ENCODE peak calls at places on chromosomes 12 and 14, in eight cellular contexts. N, T, M, D, G, A, X and F are unnamed samples.
A peak's percentile ranks its signal among the peaks of the same experiment; 100 is the strongest.

GRCh38 chr14:105219043-105219612 is 29.2 kb upstream of the BTBD6 start:
- DNase-seq in N (no peak), T (no peak), M (no peak), D (no peak), G (no peak), A (no peak), X (no peak), F (no peak)

GRCh38 chr14:63853831-63854293 is 1.1 kb downstream of the SYNE2 start:
- DNase-seq in N (peak; percentile 70), T (peak; percentile 75), M (peak; percentile 79), D (peak; percentile 67), G (peak; percentile 47), A (peak; percentile 76), X (peak; percentile 70), F (peak; percentile 46)

GRCh38 chr14:54627718-54628345 is 60.9 kb downstream of the SAMD4A start:
- DNase-seq in N (peak; percentile 35), T (peak; percentile 69), M (peak; percentile 35), D (no peak), G (no peak), A (no peak), X (no peak), F (no peak)

GRCh38 chr14:45664668-45665356 is 411.8 kb upstream of the MIS18BP1 start:
- DNase-seq in N (no peak), T (no peak), M (no peak), D (no peak), G (no peak), A (no peak), X (no peak), F (peak; percentile 7)

GRCh38 chr12:103109861-103110260 is 152.4 kb downstream of the ASCL1 start:
- DNase-seq in N (no peak), T (no peak), M (no peak), D (no peak), G (no peak), A (no peak), X (no peak), F (no peak)

GRCh38 chr12:50351120-50352043 is 45.0 kb downstream of the FAM186A start:
- DNase-seq in N (peak; percentile 50), T (no peak), M (peak; percentile 20), D (no peak), G (no peak), A (no peak), X (no peak), F (no peak)

GRCh38 chr12:51972849-51973273 is 21.4 kb downstream of the ACVR1B start:
- DNase-seq in N (no peak), T (peak; percentile 73), M (peak; percentile 48), D (no peak), G (no peak), A (peak; percentile 87), X (peak; percentile 70), F (no peak)

GRCh38 chr14:88792572-88793258 is at the start of gene EML5:
- DNase-seq in N (peak; percentile 84), T (peak; percentile 85), M (peak; percentile 92), D (peak; percentile 84), G (peak; percentile 54), A (peak; percentile 96), X (peak; percentile 90), F (peak; percentile 90)

GRCh38 chr14:65226824-65227604 is 124.7 kb upstream of the MAX start:
- DNase-seq in N (peak; percentile 86), T (peak; percentile 21), M (no peak), D (no peak), G (no peak), A (no peak), X (no peak), F (no peak)

GRCh38 chr14:95876769-95877490 is at the start of gene TUNAR:
- DNase-seq in N (no peak), T (no peak), M (peak; percentile 54), D (no peak), G (no peak), A (no peak), X (no peak), F (peak; percentile 40)

GRCh38 chr14:35201066-35201465 is 78.7 kb downstream of the PRORP start:
- DNase-seq in N (no peak), T (no peak), M (no peak), D (no peak), G (no peak), A (no peak), X (no peak), F (no peak)

GRCh38 chr12:89451876-89452275 is 72.7 kb downstream of the GALNT4 start:
- DNase-seq in N (no peak), T (peak; percentile 71), M (peak; percentile 33), D (no peak), G (no peak), A (no peak), X (no peak), F (no peak)

DNA sequence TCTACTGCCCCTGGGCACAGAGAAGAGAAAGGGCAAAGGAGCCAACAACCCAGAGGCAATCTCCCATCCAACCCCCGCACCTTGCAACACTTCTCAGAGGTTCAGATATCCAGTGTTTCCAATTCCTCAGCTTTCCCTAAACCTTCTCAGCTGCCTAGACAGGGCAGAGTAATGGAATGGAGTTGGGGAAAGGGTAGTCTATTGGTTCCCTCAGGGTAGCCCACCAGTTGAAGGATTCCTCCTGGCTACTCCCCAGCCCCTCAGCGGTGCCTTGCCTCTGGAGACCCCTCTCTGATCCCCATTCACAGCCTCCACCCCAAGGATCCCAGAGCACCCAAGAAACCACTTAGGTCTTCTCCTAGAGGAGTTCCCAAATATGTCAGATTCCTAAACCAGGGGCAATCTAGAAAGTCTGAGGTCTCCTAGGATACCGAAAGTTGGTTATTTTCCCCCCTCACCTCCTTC is 516 bp downstream of the NFE2 start:
- DNase-seq in N (no peak), T (no peak), M (no peak), D (no peak), G (no peak), A (no peak), X (no peak), F (no peak)
- H3K4me3 ChIP-seq in N (peak overlapping the region; percentile 15), T (no peak overlapping the region), M (no peak overlapping the region), D (peak overlapping the region; percentile 24), G (peak overlapping the region; percentile 29), A (peak overlapping the region; percentile 21), X (peak overlapping the region; percentile 9), F (peak overlapping the region; percentile 25)

GRCh38 chr12:9113296-9113986 is 2.3 kb downstream of the A2M start:
- DNase-seq in N (no peak), T (no peak), M (no peak), D (no peak), G (no peak), A (no peak), X (no peak), F (no peak)
- H3K4me3 ChIP-seq in N (peak overlapping the region; percentile 21), T (peak overlapping the region; percentile 50), M (no peak overlapping the region), D (peak overlapping the region; percentile 39), G (no peak overlapping the region), A (peak overlapping the region; percentile 60), X (peak overlapping the region; percentile 43), F (no peak overlapping the region)

GRCh38 chr14:33386140-33386539 is 447.5 kb downstream of the NPAS3 start:
- DNase-seq in N (no peak), T (no peak), M (no peak), D (no peak), G (no peak), A (no peak), X (no peak), F (no peak)
- H3K4me3 ChIP-seq in N (no peak overlapping the region), T (no peak overlapping the region), M (no peak overlapping the region), D (no peak overlapping the region), G (no peak overlapping the region), A (no peak overlapping the region), X (no peak overlapping the region), F (no peak overlapping the region)

GRCh38 chr14:73888460-73888725 is 1.7 kb downstream of the ZNF410 start:
- DNase-seq in N (no peak), T (no peak), M (no peak), D (no peak), G (no peak), A (no peak), X (no peak), F (no peak)
- H3K4me3 ChIP-seq in N (no peak overlapping the region), T (no peak overlapping the region), M (no peak overlapping the region), D (no peak overlapping the region), G (peak overlapping the region; percentile 73), A (no peak overlapping the region), X (no peak overlapping the region), F (no peak overlapping the region)

GRCh38 chr12:6547566-6547965 is 8.3 kb downstream of the IFFO1 start:
- DNase-seq in N (no peak), T (no peak), M (no peak), D (no peak), G (no peak), A (no peak), X (no peak), F (no peak)
- H3K4me3 ChIP-seq in N (no peak overlapping the region), T (no peak overlapping the region), M (no peak overlapping the region), D (no peak overlapping the region), G (no peak overlapping the region), A (no peak overlapping the region), X (no peak overlapping the region), F (no peak overlapping the region)

GRCh38 chr12:15152864-15153263 is 68.4 kb downstream of the RERG start:
- DNase-seq in N (no peak), T (no peak), M (no peak), D (no peak), G (no peak), A (no peak), X (no peak), F (no peak)
- H3K4me3 ChIP-seq in N (no peak overlapping the region), T (no peak overlapping the region), M (no peak overlapping the region), D (no peak overlapping the region), G (no peak overlapping the region), A (no peak overlapping the region), X (no peak overlapping the region), F (no peak overlapping the region)

DNA sequence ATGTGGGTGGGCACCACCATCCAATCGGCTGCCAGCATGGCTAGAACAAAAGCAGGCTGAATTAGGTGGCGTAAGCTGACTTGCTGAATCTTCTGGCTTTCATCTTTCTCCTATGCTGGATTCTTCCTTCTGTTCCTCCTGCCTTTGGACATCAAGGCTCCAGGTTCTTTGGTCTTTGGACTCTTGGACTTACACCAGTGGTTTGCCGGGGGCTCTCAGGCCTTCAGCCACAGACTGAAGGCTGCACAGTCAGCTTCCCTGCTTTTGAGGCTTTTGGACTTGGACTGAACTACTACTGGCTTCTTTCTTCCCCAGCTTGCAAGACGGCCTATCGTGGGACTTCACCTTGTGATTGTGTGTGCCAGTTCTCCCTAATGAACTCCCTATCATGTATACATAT is 42.0 kb downstream of the RPS6KA5 start:
- DNase-seq in N (no peak), T (no peak), M (no peak), D (no peak), G (no peak), A (no peak), X (no peak), F (no peak)
- H3K4me3 ChIP-seq in N (no peak overlapping the region), T (no peak overlapping the region), M (no peak overlapping the region), D (no peak overlapping the region), G (no peak overlapping the region), A (no peak overlapping the region), X (no peak overlapping the region), F (no peak overlapping the region)

DNA sequence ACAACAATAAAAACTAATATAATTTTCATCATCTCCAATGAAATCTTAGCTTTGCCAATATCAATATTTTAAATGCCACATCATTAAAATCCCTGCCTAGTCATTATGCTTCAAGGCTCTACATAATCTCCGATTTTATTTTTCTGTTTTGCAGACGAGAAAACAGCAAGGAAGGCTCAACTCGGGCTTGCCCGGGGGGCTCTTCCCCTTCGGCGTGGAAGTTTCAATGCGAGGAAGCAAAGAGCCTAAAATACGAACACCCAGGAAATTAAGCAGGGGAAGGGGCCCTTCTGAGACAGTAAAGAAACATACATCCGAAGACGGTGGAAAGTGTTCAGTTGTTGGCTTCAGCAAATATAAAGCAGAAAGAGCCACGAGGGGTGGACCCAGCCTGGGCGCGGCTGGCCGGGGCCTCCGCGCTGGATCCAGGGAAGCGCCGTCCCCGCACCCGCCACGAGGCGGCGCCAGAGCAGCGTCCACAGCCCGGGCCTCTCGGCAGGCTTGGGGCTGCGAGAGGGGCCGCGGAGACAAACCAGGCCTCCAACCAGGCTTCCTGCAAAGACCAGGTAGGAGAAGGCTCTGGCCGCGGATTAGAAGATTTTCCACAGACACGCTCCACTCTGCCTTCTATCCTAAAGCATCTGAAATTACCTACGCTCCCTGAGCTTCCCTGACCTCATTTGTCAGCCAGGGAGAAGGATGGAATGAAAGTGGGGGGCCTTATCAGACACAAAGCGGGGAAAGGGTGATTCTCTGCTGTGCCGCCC is 77.2 kb downstream of the SERPINA3 start:
- DNase-seq in N (peak; percentile 48), T (peak; percentile 72), M (peak; percentile 82), D (peak; percentile 67), G (peak; percentile 70), A (peak; percentile 76), X (peak; percentile 68), F (peak; percentile 74)
- H3K4me3 ChIP-seq in N (no peak overlapping the region), T (no peak overlapping the region), M (no peak overlapping the region), D (no peak overlapping the region), G (peak overlapping the region; percentile 28), A (peak overlapping the region; percentile 10), X (no peak overlapping the region), F (no peak overlapping the region)